ENCODE peak calls at places on chromosomes 16 and 17, in seven cellular contexts. I is K562, C is endothelial cell of umbilical vein, G is HCT116, D is GM12878, Q is H1, F is HepG2. V is an unnamed sample.

GRCh38 chr17:57158296-57158695 is 73.2 kb downstream of the AKAP1 start:
- DNase-seq in I (no peak), C (no peak), G (no peak), D (no peak), Q (no peak), F (no peak), V (no peak)

GRCh38 chr17:63946440-63947363 is 14.6 kb upstream of the CD79B start:
- DNase-seq in I (peak; percentile 89), C (peak; percentile 23), G (peak; percentile 22), D (no peak), Q (no peak), F (peak; percentile 48), V (no peak)

GRCh38 chr16:66322174-66322573 is 44.3 kb upstream of the CDH5 start:
- DNase-seq in I (no peak), C (no peak), G (no peak), D (no peak), Q (no peak), F (no peak), V (no peak)

GRCh38 chr16:20928774-20929411 is 28.3 kb downstream of the LYRM1 start:
- DNase-seq in I (no peak), C (no peak), G (no peak), D (no peak), Q (no peak), F (no peak), V (no peak)

GRCh38 chr17:8698142-8699050 is 46.2 kb downstream of the CCDC42 start:
- DNase-seq in I (no peak), C (peak; percentile 63), G (no peak), D (no peak), Q (no peak), F (no peak), V (no peak)

GRCh38 chr17:13727441-13728171 is 125.9 kb upstream of the HS3ST3A1 start:
- DNase-seq in I (no peak), C (no peak), G (no peak), D (no peak), Q (no peak), F (no peak), V (no peak)

GRCh38 chr17:79188048-79188447 is 113.4 kb downstream of the ENGASE start:
- DNase-seq in I (peak; percentile 72), C (no peak), G (peak; percentile 10), D (no peak), Q (peak; percentile 38), F (no peak), V (no peak)

GRCh38 chr17:10713336-10713735 is 15.9 kb downstream of the ADPRM start:
- DNase-seq in I (no peak), C (no peak), G (no peak), D (no peak), Q (no peak), F (no peak), V (no peak)

GRCh38 chr17:75240394-75241142 is 20.8 kb downstream of the GGA3 start:
- DNase-seq in I (peak; percentile 85), C (peak; percentile 45), G (peak; percentile 35), D (no peak), Q (no peak), F (peak; percentile 58), V (no peak)

DNA sequence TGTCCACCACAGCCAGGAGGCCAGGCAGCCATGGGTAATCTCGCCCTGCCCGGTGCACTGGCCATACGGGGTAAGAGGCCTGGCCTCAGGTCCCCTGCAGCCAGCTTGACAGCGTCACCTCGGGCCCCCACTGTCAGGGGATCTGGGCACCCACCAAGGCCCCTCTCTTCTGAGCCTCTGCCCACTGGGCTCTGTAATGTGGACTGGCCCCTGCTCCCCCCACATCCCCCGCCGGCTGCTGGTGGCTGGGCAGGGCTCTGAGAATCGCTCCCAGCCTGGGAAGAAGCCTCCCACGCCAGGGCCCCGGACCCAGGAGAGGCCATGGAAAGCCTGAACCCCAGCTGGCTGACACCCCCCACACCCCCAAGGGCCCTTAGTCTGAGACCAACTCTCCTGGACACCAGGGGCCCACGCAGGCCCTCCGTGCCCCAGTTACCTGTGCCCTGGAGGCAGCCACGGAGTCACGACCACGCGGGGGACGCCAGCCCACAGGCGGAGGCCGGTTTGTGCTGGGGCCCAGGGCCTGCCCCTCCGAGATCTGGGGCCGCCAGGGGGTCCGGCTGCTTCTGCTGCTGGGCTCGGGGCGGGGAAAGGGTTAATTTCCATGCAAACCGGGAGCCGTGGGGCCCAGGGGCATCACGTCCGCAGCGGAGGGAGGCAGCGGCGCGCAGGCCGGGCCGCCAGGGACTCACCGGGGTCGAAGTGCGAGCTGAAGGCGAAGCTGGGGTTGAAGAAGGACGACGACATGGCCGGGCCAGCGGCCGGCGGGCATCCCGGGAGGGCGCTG is at the start of gene PVALEF:
- DNase-seq in I (no peak), C (no peak), G (no peak), D (no peak), Q (peak; percentile 17), F (peak; percentile 48), V (no peak)
- H3K9ac ChIP-seq in I (peak within 1 kb of the TSS; percentile 45), C (no peak within 1 kb of the TSS), G (no peak within 1 kb of the TSS), D (no peak within 1 kb of the TSS), Q (no peak within 1 kb of the TSS), F (peak within 1 kb of the TSS; percentile 86), V (peak within 1 kb of the TSS; percentile 32)

GRCh38 chr17:81299846-81300585 is 4.9 kb upstream of the SLC38A10 start:
- DNase-seq in I (no peak), C (no peak), G (no peak), D (no peak), Q (no peak), F (no peak), V (no peak)

GRCh38 chr17:81302861-81303326 is 7.8 kb upstream of the SLC38A10 start:
- DNase-seq in I (no peak), C (no peak), G (no peak), D (no peak), Q (no peak), F (peak; percentile 61), V (no peak)

GRCh38 chr17:81300586-81301155 is 5.6 kb upstream of the SLC38A10 start:
- DNase-seq in I (no peak), C (no peak), G (no peak), D (no peak), Q (no peak), F (no peak), V (no peak)

GRCh38 chr17:81302324-81302723 is 7.2 kb upstream of the SLC38A10 start:
- DNase-seq in I (no peak), C (no peak), G (no peak), D (no peak), Q (no peak), F (no peak), V (no peak)

DNA sequence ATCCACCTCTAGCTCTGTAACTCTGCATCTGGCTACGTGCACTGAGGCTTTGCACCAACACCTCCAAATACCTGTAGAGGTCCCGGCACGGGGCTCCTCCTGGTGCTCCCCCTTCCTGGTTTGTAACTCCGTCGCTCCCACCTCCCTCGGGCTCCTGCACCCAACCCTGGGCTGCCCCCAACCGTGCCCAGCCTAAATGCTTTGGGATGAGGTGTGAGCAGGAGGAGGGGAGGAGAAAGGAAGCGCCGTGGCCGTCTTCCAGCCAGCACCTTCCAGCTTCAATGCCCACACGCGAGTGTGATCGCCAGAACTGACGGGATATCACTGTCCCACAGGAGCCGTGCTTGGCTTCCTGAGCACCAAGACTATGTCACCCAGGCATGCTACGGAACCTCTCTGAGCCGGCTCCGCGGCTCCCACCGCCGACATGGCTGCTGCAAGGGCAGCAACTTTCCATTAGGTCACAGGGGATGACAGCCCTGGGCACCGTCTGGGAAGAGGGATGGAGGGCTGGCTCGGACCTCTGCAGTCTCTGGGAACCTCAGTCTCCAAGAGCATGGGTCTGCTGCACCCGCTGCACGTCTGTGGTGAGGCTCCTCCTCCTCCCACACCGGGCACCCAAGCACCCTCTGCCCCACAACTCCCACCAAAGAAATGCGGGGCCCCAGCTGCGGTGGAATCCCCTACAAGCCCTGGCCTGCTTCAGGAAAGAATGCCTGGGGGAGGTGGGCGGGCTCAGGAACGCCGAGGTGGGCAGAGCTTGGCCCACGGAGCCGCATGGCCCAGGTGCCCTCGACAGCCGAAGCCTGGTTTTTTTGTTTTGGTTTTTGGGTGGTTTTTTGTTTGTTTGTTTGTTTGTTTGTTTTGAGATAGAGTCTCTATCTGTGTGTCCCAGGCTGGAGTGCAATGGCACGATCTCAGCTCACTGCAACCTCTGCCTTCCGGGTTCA is 6.4 kb upstream of the SLC38A10 start:
- DNase-seq in I (no peak), C (no peak), G (no peak), D (no peak), Q (no peak), F (no peak), V (no peak)
- TF ChIP-seq POLR2AphosphoS5 in I (no peak), C (no peak), G (no peak), D (no peak), Q (no peak), F (no peak), V (no peak)

GRCh38 chr17:44004077-44004760 is at the start of gene NAGS:
- DNase-seq in I (peak; percentile 60), C (no peak), G (no peak), D (no peak), Q (no peak), F (peak; percentile 67), V (no peak)
- TF ChIP-seq EZH2 in I (no peak), C (no peak), G (no peak), D (no peak), Q (no peak), F (no peak), V (no peak)

GRCh38 chr17:35074711-35075707 is 11.5 kb upstream of the RFFL start:
- DNase-seq in I (no peak), C (peak; percentile 49), G (no peak), D (no peak), Q (no peak), F (peak; percentile 85), V (no peak)
- H3K9ac ChIP-seq in I (no peak overlapping the region), C (no peak overlapping the region), G (no peak overlapping the region), D (no peak overlapping the region), Q (no peak overlapping the region), F (peak overlapping the region; percentile 57), V (no peak overlapping the region)

V was measured in SK-N-MC.